ENCODE peak calls at places on chromosome 6, in seven cellular contexts. H is Peyer's patch, X is stomach, W is ovary, R is gastrocnemius medialis, L is esophagus squamous epithelium, Z is HepG2. V is an unnamed sample. For H3K27me3, the result is how much of the 10 kb centered on the place peaks cover.

GRCh38 chr6:143335865-143336264 is 114.6 kb downstream of the ADAT2 start:
- DNase-seq in X (no peak), R (no peak), Z (no peak), L (no peak), H (no peak), W (no peak), V (no peak)

GRCh38 chr6:34912715-34913464 is 23.8 kb downstream of the ANKS1A start:
- DNase-seq in Z (no peak), W (no peak), L (no peak), H (no peak), X (no peak), R (no peak), V (no peak)

GRCh38 chr6:13711726-13712484 is at the start of gene RANBP9:
- DNase-seq in X (peak), R (peak), L (peak), H (peak), W (peak), Z (peak), V (peak)

GRCh38 chr6:150719099-150719767 is 119.5 kb downstream of the PLEKHG1 start:
- DNase-seq in L (no peak), X (no peak), Z (no peak), W (no peak), H (no peak), R (no peak), V (no peak)

GRCh38 chr6:151772436-151772835 is 35.0 kb upstream of the ESR1 start:
- DNase-seq in W (no peak), L (no peak), H (no peak), R (no peak), X (no peak), Z (no peak), V (no peak)

GRCh38 chr6:166738361-166738760 is 111.3 kb upstream of the RPS6KA2 start:
- DNase-seq in R (no peak), L (no peak), W (no peak), H (no peak), Z (no peak), X (no peak), V (no peak)

GRCh38 chr6:7446644-7447325 is 57.2 kb downstream of the RIOK1 start:
- DNase-seq in R (no peak), H (no peak), W (no peak), X (no peak), Z (peak), L (no peak), V (no peak)

GRCh38 chr6:1535295-1535694 is 74.4 kb upstream of the FOXC1 start:
- DNase-seq in X (no peak), H (no peak), L (no peak), R (no peak), Z (no peak), W (no peak), V (no peak)

GRCh38 chr6:113854531-113855499 is 2.3 kb upstream of the MARCKS start:
- DNase-seq in Z (peak), L (peak), R (peak), W (peak), H (peak), X (peak), V (peak)

GRCh38 chr6:32087574-32088486 is 21.3 kb downstream of the TNXB start:
- DNase-seq in L (no peak), W (peak), Z (peak), X (peak), R (peak), H (peak), V (peak)

GRCh38 chr6:151392429-151392828 is 1.1 kb upstream of the ZBTB2 start:
- DNase-seq in R (no peak), L (no peak), X (no peak), H (no peak), W (no peak), Z (no peak), V (no peak)

GRCh38 chr6:18997375-18997826 is 610.3 kb downstream of the RNF144B start:
- DNase-seq in H (no peak), X (no peak), W (no peak), L (no peak), Z (peak), R (no peak), V (no peak)

GRCh38 chr6:145844933-145845531 is 30.4 kb upstream of the FBXO30 start:
- DNase-seq in R (peak), Z (no peak), W (no peak), X (no peak), L (no peak), H (no peak), V (no peak)

GRCh38 chr6:147022041-147022440 is 182.2 kb upstream of the STXBP5 start:
- DNase-seq in Z (no peak), W (no peak), R (no peak), L (no peak), X (no peak), H (no peak), V (no peak)

GRCh38 chr6:144007779-144008500 is at the start of gene PLAGL1:
- DNase-seq in W (peak), Z (peak), X (peak), H (peak), L (no peak), R (peak), V (peak)

GRCh38 chr6:36376742-36377141 is 10.7 kb downstream of the ETV7 start:
- DNase-seq in H (no peak), L (no peak), W (no peak), R (no peak), X (no peak), Z (no peak), V (no peak)

GRCh38 chr6:43867246-43867645 is 97.2 kb downstream of the VEGFA start:
- DNase-seq in Z (no peak), W (no peak), L (no peak), R (no peak), H (no peak), X (no peak), V (no peak)

GRCh38 chr6:92380803-92381601 is 1038.4 kb downstream of the EPHA7 start:
- DNase-seq in Z (no peak), R (no peak), W (no peak), X (no peak), H (no peak), L (no peak), V (no peak)

GRCh38 chr6:5846889-5847288 is 159.8 kb downstream of the NRN1 start:
- DNase-seq in X (no peak), H (no peak), Z (no peak), R (no peak), L (no peak), W (no peak), V (no peak)
- H3K27me3 ChIP-seq in X (under half), H (under half), Z (under half), R (under half), L (under half), W (under half), V (under half)

GRCh38 chr6:162177733-162178132 is 549.8 kb downstream of the PRKN start:
- DNase-seq in W (no peak), H (no peak), X (no peak), Z (no peak), R (no peak), L (no peak), V (no peak)
- TF ChIP-seq CTCF in W (no peak), H (no peak), X (no peak), Z (peak), R (peak), L (no peak), V (no peak)

GRCh38 chr6:157823001-157823522 is at the start of gene SNX9:
- DNase-seq in X (peak), Z (peak), L (no peak), H (peak), W (peak), R (peak), V (peak)
- TF ChIP-seq POLR2A in X (no peak), Z (peak), L (peak), H (peak), W (peak), R (peak), V (peak)

GRCh38 chr6:130423044-130423443 is 57.2 kb downstream of the TMEM200A start:
- DNase-seq in H (no peak), Z (no peak), W (no peak), L (no peak), R (no peak), X (no peak), V (no peak)

GRCh38 chr6:130424704-130425103 is 58.9 kb downstream of the TMEM200A start:
- DNase-seq in X (no peak), H (no peak), R (no peak), W (no peak), L (no peak), Z (no peak), V (no peak)

GRCh38 chr6:130420911-130421310 is 55.1 kb downstream of the TMEM200A start:
- DNase-seq in X (no peak), L (no peak), W (no peak), Z (no peak), H (no peak), R (no peak), V (no peak)

GRCh38 chr6:130417951-130418350 is 52.1 kb downstream of the TMEM200A start:
- DNase-seq in R (no peak), Z (no peak), W (no peak), L (no peak), X (no peak), H (no peak), V (no peak)

GRCh38 chr6:130421567-130421966 is 55.8 kb downstream of the TMEM200A start:
- DNase-seq in H (no peak), Z (no peak), L (no peak), W (no peak), R (no peak), X (no peak), V (no peak)
- H3K27me3 ChIP-seq in H (under half), Z (under half), L (under half), W (under half), R (under half), X (under half), V (under half)

GRCh38 chr6:131080084-131080483 is 17.0 kb upstream of the EPB41L2 start:
- DNase-seq in L (no peak), Z (no peak), R (no peak), W (no peak), H (no peak), X (no peak), V (no peak)

GRCh38 chr6:131082335-131082734 is 19.3 kb upstream of the EPB41L2 start:
- DNase-seq in H (no peak), L (no peak), X (no peak), Z (no peak), W (no peak), R (no peak), V (no peak)

GRCh38 chr6:131083687-131084086 is 20.6 kb upstream of the EPB41L2 start:
- DNase-seq in X (no peak), Z (no peak), W (no peak), L (no peak), R (no peak), H (no peak), V (no peak)

GRCh38 chr6:131084982-131085381 is 21.9 kb upstream of the EPB41L2 start:
- DNase-seq in Z (peak), H (no peak), R (no peak), L (no peak), W (no peak), X (no peak), V (no peak)
- TF ChIP-seq CTCF in Z (peak), H (no peak), R (no peak), L (no peak), W (no peak), X (no peak), V (no peak)

DNA sequence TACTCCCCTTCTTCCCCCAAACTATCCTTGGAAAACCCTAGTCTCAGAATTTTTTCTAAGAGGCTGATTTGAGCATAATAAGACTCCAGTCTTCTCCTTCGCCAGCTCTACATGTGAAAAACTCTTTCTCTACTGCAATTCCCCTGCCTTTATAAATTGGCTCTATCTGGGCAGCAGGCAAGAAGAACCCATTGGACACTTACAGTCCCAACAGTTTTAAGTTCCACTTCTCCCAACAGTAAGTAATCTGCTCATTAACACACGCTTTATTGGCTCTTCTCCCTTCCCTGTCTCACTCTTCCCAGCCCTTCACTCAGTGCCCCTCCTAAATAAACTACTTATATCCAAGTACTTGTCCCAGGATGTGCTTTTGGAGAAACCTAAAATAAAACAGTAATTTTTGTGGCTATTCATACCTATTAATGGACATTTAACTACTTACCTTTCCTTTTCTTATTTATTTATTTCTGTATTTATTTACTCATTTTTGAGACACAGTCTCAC is 11.1 kb upstream of the DDR1 start:
- DNase-seq in Z (no peak), L (no peak), H (no peak), W (no peak), X (no peak), R (no peak), V (no peak)
- TF ChIP-seq POLR2A in Z (no peak), L (no peak), H (no peak), W (no peak), X (no peak), R (no peak), V (no peak)

DNA sequence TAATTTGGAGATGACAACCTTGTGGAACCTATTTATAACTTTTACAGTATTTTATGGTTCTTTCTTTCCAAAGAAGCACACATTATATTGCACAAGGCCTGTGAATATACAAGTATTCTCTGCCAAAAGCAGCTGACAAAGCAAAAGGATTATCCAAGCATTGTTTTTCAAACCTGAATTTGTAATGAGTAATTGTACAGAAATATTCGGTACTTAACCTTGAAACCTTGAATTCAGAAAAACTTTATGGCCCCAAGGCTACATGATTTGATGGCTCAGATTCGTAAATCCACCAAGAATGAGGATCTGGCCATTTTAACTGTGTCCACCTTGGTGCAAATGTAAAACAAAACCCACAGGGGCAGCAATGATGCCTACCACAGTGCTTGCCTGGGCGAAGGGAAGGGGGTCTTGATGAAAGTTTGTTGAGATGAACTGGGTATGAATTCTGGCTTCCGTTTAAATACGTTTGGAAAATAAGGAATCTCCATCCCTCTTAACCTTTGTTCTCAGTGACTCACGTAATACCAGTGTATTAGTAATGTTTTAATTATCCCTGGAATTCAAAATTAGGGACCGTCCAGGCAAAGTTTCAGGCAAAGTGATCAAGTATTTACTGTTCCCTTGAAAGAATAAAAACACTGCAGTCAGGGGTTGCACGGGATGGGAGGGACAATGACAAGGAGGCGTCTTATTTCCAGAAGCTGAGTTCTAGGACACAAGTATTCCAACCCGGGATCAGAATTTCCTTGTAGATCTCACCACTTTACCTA is 2.7 kb upstream of the RBM24 start:
- DNase-seq in L (no peak), H (no peak), X (no peak), R (no peak), Z (peak), W (no peak), V (no peak)
- H3K27me3 ChIP-seq in L (under half), H (under half), X (under half), R (under half), Z (under half), W (under half), V (under half)